ENCODE peak calls at places on chromosome 12, in eight cellular contexts. Y is astrocyte, L is MM.1S, I is HFFc6, R is AG04450, T is fibroblast of pulmonary artery, C is gastrocnemius medialis, H is ovary. D is an unnamed sample.

GRCh38 chr12:74328623-74329022 is 209.0 kb upstream of the ATXN7L3B start:
- DNase-seq in Y (no peak), L (no peak), I (no peak), R (no peak), T (no peak), C (no peak), H (no peak), D (no peak)

GRCh38 chr12:45257185-45257585 is 41.3 kb downstream of the ANO6 start:
- DNase-seq in Y (no peak), L (peak), I (no peak), R (no peak), T (no peak), C (no peak), H (no peak), D (no peak)

GRCh38 chr12:14057895-14058294 is 76.5 kb upstream of the GRIN2B start:
- DNase-seq in Y (no peak), L (no peak), I (no peak), R (no peak), T (no peak), C (no peak), H (no peak), D (no peak)

GRCh38 chr12:12018454-12018853 is 52.3 kb upstream of the BCL2L14 start:
- DNase-seq in Y (peak), L (no peak), I (peak), R (no peak), T (peak), C (no peak), H (no peak), D (no peak)

GRCh38 chr12:81692008-81692407 is 67.1 kb downstream of the PPFIA2 start:
- DNase-seq in Y (no peak), L (no peak), I (no peak), R (no peak), T (no peak), C (no peak), H (no peak), D (no peak)

GRCh38 chr12:26043139-26044006 is 81.5 kb downstream of the BHLHE41 start:
- DNase-seq in Y (no peak), L (no peak), I (no peak), R (no peak), T (no peak), C (no peak), H (no peak), D (no peak)

GRCh38 chr12:79637093-79637492 is 53.7 kb downstream of the PAWR start:
- DNase-seq in Y (no peak), L (no peak), I (no peak), R (no peak), T (no peak), C (no peak), H (no peak), D (no peak)

GRCh38 chr12:119154435-119154818 is 24.3 kb upstream of the HSPB8 start:
- DNase-seq in Y (no peak), L (no peak), I (no peak), R (no peak), T (no peak), C (no peak), H (no peak), D (peak)

GRCh38 chr12:121294151-121294889 is 2.2 kb downstream of the CAMKK2 start:
- DNase-seq in Y (no peak), L (no peak), I (no peak), R (no peak), T (no peak), C (no peak), H (no peak), D (no peak)

GRCh38 chr12:121295746-121296617 is 527 bp downstream of the CAMKK2 start:
- DNase-seq in Y (no peak), L (peak), I (no peak), R (no peak), T (no peak), C (no peak), H (peak), D (peak)

GRCh38 chr12:121295123-121295745 is 1.3 kb downstream of the CAMKK2 start:
- DNase-seq in Y (no peak), L (peak), I (no peak), R (no peak), T (no peak), C (no peak), H (no peak), D (no peak)

GRCh38 chr12:121299662-121300061 is 3.2 kb upstream of the CAMKK2 start:
- DNase-seq in Y (no peak), L (no peak), I (no peak), R (no peak), T (no peak), C (no peak), H (no peak), D (no peak)

GRCh38 chr12:121296618-121297476 is at the start of gene CAMKK2:
- DNase-seq in Y (peak), L (peak), I (peak), R (peak), T (peak), C (peak), H (peak), D (peak)
- TF ChIP-seq CTCF in Y (no peak), L (peak), I (peak), R (no peak), T (no peak), C (no peak), H (no peak), D (no peak)

DNA sequence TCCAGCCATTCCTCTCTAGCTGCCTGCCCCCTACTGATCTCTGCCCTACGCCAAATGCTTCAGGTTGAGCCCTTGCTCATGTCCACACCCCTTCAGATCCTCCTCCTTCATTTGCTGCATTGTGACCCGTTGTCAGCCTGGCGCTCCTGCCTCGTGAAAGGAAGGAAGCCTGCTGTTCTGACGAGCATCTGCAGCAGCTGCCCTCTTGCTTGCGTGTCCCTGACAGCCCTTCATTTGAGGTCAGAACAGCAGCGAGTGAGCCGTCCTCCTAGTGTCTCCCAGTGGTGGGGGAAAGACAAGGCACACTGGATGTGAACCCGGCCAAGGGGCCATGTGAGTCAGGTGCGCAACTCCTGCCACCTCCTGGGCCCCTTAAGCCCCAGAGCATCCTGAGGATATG is 3.0 kb upstream of the PIANP start:
- DNase-seq in Y (no peak), L (no peak), I (no peak), R (no peak), T (no peak), C (no peak), H (no peak), D (peak)
- TF ChIP-seq CTCF in Y (no peak), L (peak), I (peak), R (no peak), T (no peak), C (no peak), H (no peak), D (no peak)

GRCh38 chr12:21165048-21165447 is 34.1 kb downstream of the SLCO1B1 start:
- DNase-seq in Y (no peak), L (no peak), I (no peak), R (no peak), T (no peak), C (no peak), H (no peak), D (no peak)

DNA sequence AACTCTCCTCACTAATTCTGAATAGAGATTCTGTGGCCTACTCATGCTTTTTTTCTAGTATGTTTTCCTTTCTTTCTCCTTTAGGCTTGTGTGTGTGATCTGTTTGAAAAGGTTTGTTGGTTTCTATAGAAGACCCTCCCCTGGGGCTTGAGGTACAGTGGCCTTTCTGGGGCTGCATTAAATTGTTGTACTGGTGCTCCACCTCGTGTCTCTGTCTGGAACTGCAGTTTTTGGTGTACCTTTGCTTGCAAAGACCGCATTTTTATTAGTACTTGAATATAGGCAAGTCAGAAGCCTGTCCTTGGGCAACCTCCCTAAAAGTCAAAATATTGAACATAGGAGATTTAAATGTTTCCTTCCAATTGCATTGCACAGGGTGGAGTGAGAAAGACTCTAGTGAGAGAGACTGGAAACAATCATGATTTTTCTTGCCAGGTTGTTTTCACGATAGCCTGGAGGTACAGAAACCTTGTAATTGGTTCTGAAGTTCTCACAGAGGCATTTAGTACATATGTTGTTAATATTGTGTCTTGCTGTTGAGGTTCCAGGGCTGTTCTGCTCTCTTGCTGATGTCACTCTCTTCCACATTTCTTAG is 39.0 kb downstream of the SLCO1B1 start:
- DNase-seq in Y (peak), L (peak), I (peak), R (no peak), T (peak), C (no peak), H (no peak), D (peak)
- TF ChIP-seq CTCF in Y (peak), L (peak), I (peak), R (peak), T (peak), C (peak), H (no peak), D (peak)

GRCh38 chr12:126667340-126667739 is 1599.6 kb upstream of the TMEM132C start:
- DNase-seq in Y (peak), L (no peak), I (peak), R (no peak), T (peak), C (no peak), H (no peak), D (no peak)

GRCh38 chr12:126668961-126669360 is 1598.0 kb upstream of the TMEM132C start:
- DNase-seq in Y (peak), L (no peak), I (peak), R (no peak), T (peak), C (no peak), H (no peak), D (no peak)

GRCh38 chr12:126663304-126664094 is 1598.3 kb downstream of the AACS start:
- DNase-seq in Y (no peak), L (no peak), I (peak), R (no peak), T (peak), C (no peak), H (no peak), D (peak)

DNA sequence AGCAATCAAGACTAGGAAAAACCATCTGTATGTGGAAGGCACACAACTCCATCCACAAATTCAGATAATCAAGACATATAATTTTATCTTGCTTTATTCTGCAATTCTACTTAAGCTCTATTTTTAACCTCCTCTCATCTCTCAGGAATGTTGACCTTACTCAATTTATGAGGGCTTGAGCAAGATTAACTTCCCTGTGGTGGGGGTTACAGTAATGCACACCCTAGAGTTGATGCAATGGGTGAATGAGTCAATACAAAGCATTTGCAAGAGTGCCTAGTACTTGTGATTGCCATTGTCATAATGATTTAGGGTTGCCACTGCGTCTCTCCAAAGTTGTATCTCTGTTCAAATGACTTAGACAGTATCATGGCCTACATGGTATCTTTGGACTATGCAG is 1598.4 kb upstream of the TMEM132C start:
- DNase-seq in Y (peak), L (no peak), I (peak), R (no peak), T (peak), C (no peak), H (no peak), D (no peak)
- TF ChIP-seq CTCF in Y (no peak), L (no peak), I (no peak), R (no peak), T (no peak), C (no peak), H (no peak), D (no peak)

D was measured in glutamatergic neuron.